ENCODE peak calls at places on chromosomes 5 and 9, in four cellular contexts. A is SK-N-SH, Q is GM12878, Y is K562. S is an unnamed sample.

GRCh38 chr5:128331261-128331660 is 206.8 kb downstream of the FBN2 start:
- DNase-seq in A (no peak), Q (no peak), Y (no peak), S (no peak)

GRCh38 chr5:135179308-135179980 is 145.4 kb upstream of the PITX1 start:
- DNase-seq in A (no peak), Q (no peak), Y (no peak), S (peak; percentile 28)

GRCh38 chr5:103111458-103111857 is 8.5 kb downstream of the GIN1 start:
- DNase-seq in A (no peak), Q (no peak), Y (no peak), S (no peak)

GRCh38 chr5:172113036-172113435 is 75.0 kb downstream of the STK10 start:
- DNase-seq in A (no peak), Q (peak; percentile 68), Y (no peak), S (no peak)

GRCh38 chr5:53554444-53554843 is 6.0 kb upstream of the NDUFS4 start:
- DNase-seq in A (no peak), Q (no peak), Y (peak; percentile 23), S (no peak)

GRCh38 chr9:28770226-28770625 is 1196.9 kb upstream of the C9orf72 start:
- DNase-seq in A (no peak), Q (no peak), Y (no peak), S (no peak)

GRCh38 chr5:56050566-56051292 is 56.0 kb upstream of the IL6ST start:
- DNase-seq in A (no peak), Q (no peak), Y (no peak), S (no peak)

GRCh38 chr9:14843163-14843562 is 67.1 kb downstream of the FREM1 start:
- DNase-seq in A (no peak), Q (no peak), Y (no peak), S (no peak)

GRCh38 chr9:88106492-88106891 is 31.8 kb downstream of the SPATA31C2 start:
- DNase-seq in A (peak; percentile 29), Q (no peak), Y (no peak), S (peak; percentile 21)

GRCh38 chr9:127283917-127284316 is 19.3 kb downstream of the GARNL3 start:
- DNase-seq in A (no peak), Q (no peak), Y (peak; percentile 18), S (peak; percentile 23)

GRCh38 chr5:111389390-111390082 is 122.8 kb downstream of the STARD4 start:
- DNase-seq in A (no peak), Q (no peak), Y (no peak), S (no peak)

GRCh38 chr9:18591261-18591660 is 117.3 kb downstream of the ADAMTSL1 start:
- DNase-seq in A (no peak), Q (no peak), Y (no peak), S (no peak)

GRCh38 chr9:120396418-120396817 is 183.5 kb downstream of the CDK5RAP2 start:
- DNase-seq in A (no peak), Q (no peak), Y (no peak), S (no peak)

GRCh38 chr9:112341741-112342140 is 8.3 kb upstream of the PTBP3 start:
- DNase-seq in A (no peak), Q (no peak), Y (no peak), S (no peak)

GRCh38 chr5:157603333-157604190 is 28.0 kb upstream of the ADAM19 start:
- DNase-seq in A (no peak), Q (no peak), Y (no peak), S (no peak)

GRCh38 chr9:70079364-70080103 is 35.9 kb downstream of the MAMDC2 start:
- DNase-seq in A (no peak), Q (no peak), Y (no peak), S (no peak)

GRCh38 chr5:159313197-159313596 is 17.1 kb downstream of the IL12B start:
- DNase-seq in A (no peak), Q (no peak), Y (no peak), S (no peak)

GRCh38 chr9:123834907-123835562 is 94.9 kb downstream of the DENND1A start:
- DNase-seq in A (no peak), Q (peak; percentile 34), Y (peak; percentile 75), S (no peak)

GRCh38 chr9:123832176-123832575 is 97.8 kb downstream of the DENND1A start:
- DNase-seq in A (no peak), Q (no peak), Y (no peak), S (no peak)

GRCh38 chr9:123832858-123833257 is 97.1 kb downstream of the DENND1A start:
- DNase-seq in A (no peak), Q (no peak), Y (no peak), S (no peak)

GRCh38 chr9:123834218-123834906 is 95.6 kb downstream of the DENND1A start:
- DNase-seq in A (no peak), Q (no peak), Y (peak; percentile 45), S (no peak)

DNA sequence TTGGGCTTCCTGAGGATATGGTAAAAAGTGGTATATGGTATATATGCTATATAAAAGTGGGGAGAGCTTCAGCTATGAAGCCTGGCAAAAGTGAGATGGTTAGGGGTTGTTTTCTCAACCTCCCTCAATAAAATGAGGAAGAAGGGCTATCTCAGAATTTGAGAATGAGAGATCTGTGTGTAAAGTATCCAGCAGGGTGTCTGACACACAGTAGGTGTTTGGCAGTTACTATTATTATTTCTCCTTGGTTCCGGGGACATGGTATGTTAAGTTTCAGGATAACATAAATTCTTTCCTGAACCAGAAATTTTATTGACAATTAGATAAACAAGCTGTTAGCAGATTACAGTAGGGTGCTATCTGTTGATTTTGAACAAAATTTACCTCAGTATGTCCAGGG is 94.1 kb downstream of the DENND1A start:
- DNase-seq in A (no peak), Q (no peak), Y (no peak), S (no peak)
- TF ChIP-seq USF1 in A (no peak), Q (no peak), Y (no peak), S (no peak)

GRCh38 chr5:115559524-115559923 is 14.9 kb upstream of the FEM1C start:
- DNase-seq in A (no peak), Q (no peak), Y (no peak), S (no peak)

GRCh38 chr5:115558388-115558956 is 13.9 kb upstream of the FEM1C start:
- DNase-seq in A (no peak), Q (no peak), Y (no peak), S (no peak)

GRCh38 chr5:115556276-115556675 is 11.7 kb upstream of the FEM1C start:
- DNase-seq in A (no peak), Q (no peak), Y (no peak), S (no peak)

GRCh38 chr5:115555084-115555633 is 10.6 kb upstream of the FEM1C start:
- DNase-seq in A (no peak), Q (no peak), Y (no peak), S (no peak)

GRCh38 chr5:115557667-115558387 is 13.3 kb upstream of the FEM1C start:
- DNase-seq in A (no peak), Q (no peak), Y (no peak), S (no peak)
- TF ChIP-seq USF1 in A (no peak), Q (no peak), Y (no peak), S (no peak)

GRCh38 chr5:26023361-26023760 is 1015.0 kb downstream of the CDH9 start:
- DNase-seq in A (no peak), Q (no peak), Y (no peak), S (no peak)
- TF ChIP-seq USF1 in A (no peak), Q (no peak), Y (no peak), S (no peak)

GRCh38 chr9:110276827-110277226 is 20.5 kb upstream of the TXN start:
- DNase-seq in A (no peak), Q (no peak), Y (no peak), S (no peak)

GRCh38 chr9:110283736-110284135 is 27.4 kb upstream of the TXN start:
- DNase-seq in A (no peak), Q (no peak), Y (no peak), S (no peak)

GRCh38 chr9:110282023-110282766 is 25.9 kb upstream of the TXN start:
- DNase-seq in A (no peak), Q (no peak), Y (no peak), S (no peak)

GRCh38 chr9:110282767-110283136 is 26.4 kb upstream of the TXN start:
- DNase-seq in A (no peak), Q (no peak), Y (no peak), S (no peak)

GRCh38 chr9:110278080-110278707 is 21.9 kb upstream of the TXN start:
- DNase-seq in A (no peak), Q (no peak), Y (no peak), S (no peak)
- TF ChIP-seq USF1 in A (no peak), Q (no peak), Y (no peak), S (no peak)

DNA sequence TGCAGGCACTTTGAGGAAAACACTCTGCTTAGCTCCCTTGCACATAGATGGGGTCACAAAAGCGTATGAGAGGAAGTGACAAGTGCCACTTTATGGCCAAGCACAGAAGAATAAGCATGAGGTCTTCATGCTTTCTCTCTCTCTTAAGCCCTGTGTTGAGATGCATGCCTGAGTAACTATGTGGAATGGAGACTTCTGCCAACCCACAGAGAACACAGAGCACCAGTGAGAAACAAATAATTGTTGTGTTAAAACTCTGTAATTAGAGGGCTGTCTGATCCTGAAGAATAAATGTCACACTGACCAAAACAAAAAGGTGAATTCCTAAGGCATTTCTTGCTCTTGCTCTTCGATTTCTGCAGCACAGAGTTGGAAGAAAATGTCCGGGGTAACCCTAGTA is 488.5 kb downstream of the CTNND2 start:
- DNase-seq in A (no peak), Q (no peak), Y (no peak), S (no peak)
- TF ChIP-seq USF1 in A (no peak), Q (no peak), Y (no peak), S (no peak)

DNA sequence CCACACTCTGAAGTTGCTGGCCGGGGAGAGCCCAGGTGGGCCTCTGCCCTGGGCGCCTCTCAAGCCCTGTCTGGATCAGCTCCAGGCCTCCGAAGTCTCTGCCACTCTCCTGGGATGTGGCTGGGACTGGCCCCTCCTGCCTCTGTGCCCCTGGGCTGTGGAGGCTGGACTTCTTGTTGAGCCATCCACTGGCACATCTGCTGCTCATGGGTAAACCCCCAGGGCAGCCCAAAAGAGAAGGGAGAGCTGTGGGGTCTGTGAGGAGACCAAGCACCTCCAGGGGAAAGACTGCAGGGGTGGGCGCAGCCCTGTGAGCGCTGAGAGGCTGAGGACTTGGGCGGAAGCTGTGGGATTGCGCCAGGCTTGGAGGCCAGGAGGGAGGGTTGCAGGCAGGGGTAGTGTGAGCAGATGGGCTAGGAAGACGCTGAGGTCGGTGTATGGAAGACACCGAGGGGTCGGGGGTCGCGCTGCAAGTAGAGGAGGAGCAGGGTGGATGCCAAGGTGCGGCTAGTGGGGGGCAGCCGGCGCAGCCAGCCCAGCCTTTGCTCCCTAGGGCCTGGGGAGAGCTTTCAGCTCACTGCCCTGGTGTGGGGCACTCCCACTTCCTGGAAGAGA is 118.1 kb downstream of the WNK2 start:
- DNase-seq in A (peak; percentile 48), Q (no peak), Y (no peak), S (peak; percentile 4)
- TF ChIP-seq USF1 in A (no peak), Q (no peak), Y (no peak), S (no peak)

GRCh38 chr5:54956922-54957321 is 28.5 kb downstream of the ESM1 start:
- DNase-seq in A (no peak), Q (no peak), Y (no peak), S (no peak)

GRCh38 chr5:54964405-54964804 is 21.0 kb downstream of the ESM1 start:
- DNase-seq in A (no peak), Q (no peak), Y (no peak), S (no peak)

GRCh38 chr5:54965806-54966205 is 19.6 kb downstream of the ESM1 start:
- DNase-seq in A (no peak), Q (no peak), Y (no peak), S (no peak)

GRCh38 chr5:54959673-54960418 is 25.5 kb downstream of the ESM1 start:
- DNase-seq in A (no peak), Q (no peak), Y (peak; percentile 42), S (peak; percentile 71)
- TF ChIP-seq USF1 in A (no peak), Q (no peak), Y (no peak), S (no peak)

GRCh38 chr9:71524446-71524845 is 243.9 kb downstream of the CEMIP2 start:
- DNase-seq in A (no peak), Q (no peak), Y (no peak), S (no peak)
- TF ChIP-seq USF1 in A (no peak), Q (no peak), Y (no peak), S (no peak)

S was measured in WTC11.